ENCODE peak calls at places on chromosome 3, in six cellular contexts. One of them, this sample, is unnamed.

GRCh38 chr3:196287066-196287404 is 491 bp downstream of the PCYT1A start:
- DNase-seq in mesendoderm: no peak
- DNase-seq in aorta: peak
- DNase-seq in activated CD8-positive, alpha-beta memory T cell treated with anti-CD3 and anti-CD28 coated beads for 24 hours: no peak
- DNase-seq in EL: peak
- DNase-seq in heart right ventricle: peak
- DNase-seq in this sample: peak

GRCh38 chr3:157667493-157667892 is 164.3 kb upstream of the VEPH1 start:
- DNase-seq in mesendoderm: no peak
- DNase-seq in aorta: no peak
- DNase-seq in activated CD8-positive, alpha-beta memory T cell treated with anti-CD3 and anti-CD28 coated beads for 24 hours: no peak
- DNase-seq in EL: no peak
- DNase-seq in heart right ventricle: no peak
- DNase-seq in this sample: no peak

GRCh38 chr3:124315215-124316033 is 323.5 kb upstream of the ROPN1 start:
- DNase-seq in mesendoderm: no peak
- DNase-seq in aorta: peak
- DNase-seq in activated CD8-positive, alpha-beta memory T cell treated with anti-CD3 and anti-CD28 coated beads for 24 hours: no peak
- DNase-seq in EL: peak
- DNase-seq in heart right ventricle: no peak
- DNase-seq in this sample: no peak

GRCh38 chr3:33113772-33114621 is at the start of gene CRTAP:
- DNase-seq in mesendoderm: peak
- DNase-seq in aorta: peak
- DNase-seq in activated CD8-positive, alpha-beta memory T cell treated with anti-CD3 and anti-CD28 coated beads for 24 hours: peak
- DNase-seq in EL: peak
- DNase-seq in heart right ventricle: peak
- DNase-seq in this sample: peak

GRCh38 chr3:182609575-182610156 is 183.6 kb upstream of the ATP11B start:
- DNase-seq in mesendoderm: no peak
- DNase-seq in aorta: no peak
- DNase-seq in activated CD8-positive, alpha-beta memory T cell treated with anti-CD3 and anti-CD28 coated beads for 24 hours: no peak
- DNase-seq in EL: no peak
- DNase-seq in heart right ventricle: no peak
- DNase-seq in this sample: no peak

GRCh38 chr3:16338999-16339398 is 74.0 kb downstream of the OXNAD1 start:
- DNase-seq in mesendoderm: peak
- DNase-seq in aorta: no peak
- DNase-seq in activated CD8-positive, alpha-beta memory T cell treated with anti-CD3 and anti-CD28 coated beads for 24 hours: peak
- DNase-seq in EL: peak
- DNase-seq in heart right ventricle: no peak
- DNase-seq in this sample: no peak

GRCh38 chr3:182902236-182902635 is 78.1 kb downstream of the DCUN1D1 start:
- DNase-seq in mesendoderm: no peak
- DNase-seq in aorta: no peak
- DNase-seq in activated CD8-positive, alpha-beta memory T cell treated with anti-CD3 and anti-CD28 coated beads for 24 hours: no peak
- DNase-seq in EL: no peak
- DNase-seq in heart right ventricle: no peak
- DNase-seq in this sample: no peak

GRCh38 chr3:138426211-138426610 is 8.2 kb upstream of the ESYT3 start:
- DNase-seq in mesendoderm: no peak
- DNase-seq in aorta: no peak
- DNase-seq in activated CD8-positive, alpha-beta memory T cell treated with anti-CD3 and anti-CD28 coated beads for 24 hours: no peak
- DNase-seq in EL: peak
- DNase-seq in heart right ventricle: no peak
- DNase-seq in this sample: peak

GRCh38 chr3:29247088-29247745 is 33.7 kb upstream of the RBMS3 start:
- DNase-seq in mesendoderm: no peak
- DNase-seq in aorta: no peak
- DNase-seq in activated CD8-positive, alpha-beta memory T cell treated with anti-CD3 and anti-CD28 coated beads for 24 hours: no peak
- DNase-seq in EL: no peak
- DNase-seq in heart right ventricle: no peak
- DNase-seq in this sample: no peak

This sample was measured in GM23338.